ENCODE peak calls at places on chromosomes 13 and 19, in eight cellular contexts. One of them, this sample, is unnamed.

GRCh38 chr13:31945202-31945978 is 86.2 kb upstream of the FRY start:
- DNase-seq in amygdala: no peak
- DNase-seq in hippocampal formation: no peak
- DNase-seq in stimulated activated CD4-positive, alpha-beta T cell treated with anti-CD3 and anti-CD28 coated beads, Interleukin-4, amount 100 ng/mL, for 48 hours: no peak
- DNase-seq in HT-29: peak
- DNase-seq in activated naive CD4-positive, alpha-beta T cell treated with Interleukin-2 at 50 U/mL for 16 hours: no peak
- DNase-seq in HFF-Myc: peak
- DNase-seq in GM10248: no peak
- DNase-seq in this sample: no peak

GRCh38 chr19:1847684-1848398 is 442 bp downstream of the REXO1 start:
- DNase-seq in hippocampal formation: no peak
- DNase-seq in GM10248: no peak
- DNase-seq in HFF-Myc: no peak
- DNase-seq in stimulated activated CD4-positive, alpha-beta T cell treated with anti-CD3 and anti-CD28 coated beads, Interleukin-4, amount 100 ng/mL, for 48 hours: no peak
- DNase-seq in activated naive CD4-positive, alpha-beta T cell treated with Interleukin-2 at 50 U/mL for 16 hours: peak
- DNase-seq in HT-29: peak
- DNase-seq in amygdala: no peak
- DNase-seq in this sample: no peak

GRCh38 chr13:23469901-23470525 is 36.5 kb upstream of the SACS start:
- DNase-seq in stimulated activated CD4-positive, alpha-beta T cell treated with anti-CD3 and anti-CD28 coated beads, Interleukin-4, amount 100 ng/mL, for 48 hours: no peak
- DNase-seq in GM10248: no peak
- DNase-seq in activated naive CD4-positive, alpha-beta T cell treated with Interleukin-2 at 50 U/mL for 16 hours: no peak
- DNase-seq in amygdala: no peak
- DNase-seq in hippocampal formation: no peak
- DNase-seq in HFF-Myc: peak
- DNase-seq in HT-29: no peak
- DNase-seq in this sample: no peak

GRCh38 chr19:17114414-17114831 is 38.8 kb downstream of the MYO9B start:
- DNase-seq in hippocampal formation: no peak
- DNase-seq in GM10248: no peak
- DNase-seq in amygdala: no peak
- DNase-seq in stimulated activated CD4-positive, alpha-beta T cell treated with anti-CD3 and anti-CD28 coated beads, Interleukin-4, amount 100 ng/mL, for 48 hours: no peak
- DNase-seq in activated naive CD4-positive, alpha-beta T cell treated with Interleukin-2 at 50 U/mL for 16 hours: no peak
- DNase-seq in HT-29: no peak
- DNase-seq in HFF-Myc: no peak
- DNase-seq in this sample: no peak

GRCh38 chr13:50627111-50627510 is 216.4 kb downstream of the DLEU7 start:
- DNase-seq in HFF-Myc: no peak
- DNase-seq in GM10248: no peak
- DNase-seq in stimulated activated CD4-positive, alpha-beta T cell treated with anti-CD3 and anti-CD28 coated beads, Interleukin-4, amount 100 ng/mL, for 48 hours: no peak
- DNase-seq in activated naive CD4-positive, alpha-beta T cell treated with Interleukin-2 at 50 U/mL for 16 hours: no peak
- DNase-seq in HT-29: no peak
- DNase-seq in amygdala: no peak
- DNase-seq in hippocampal formation: no peak
- DNase-seq in this sample: no peak

GRCh38 chr13:27024781-27025492 is 146.7 kb downstream of the USP12 start:
- DNase-seq in stimulated activated CD4-positive, alpha-beta T cell treated with anti-CD3 and anti-CD28 coated beads, Interleukin-4, amount 100 ng/mL, for 48 hours: no peak
- DNase-seq in activated naive CD4-positive, alpha-beta T cell treated with Interleukin-2 at 50 U/mL for 16 hours: no peak
- DNase-seq in amygdala: no peak
- DNase-seq in GM10248: no peak
- DNase-seq in HFF-Myc: no peak
- DNase-seq in hippocampal formation: no peak
- DNase-seq in HT-29: no peak
- DNase-seq in this sample: no peak

GRCh38 chr13:23902975-23903905 is 5.9 kb upstream of the C1QTNF9B start:
- DNase-seq in stimulated activated CD4-positive, alpha-beta T cell treated with anti-CD3 and anti-CD28 coated beads, Interleukin-4, amount 100 ng/mL, for 48 hours: no peak
- DNase-seq in HT-29: no peak
- DNase-seq in GM10248: no peak
- DNase-seq in hippocampal formation: no peak
- DNase-seq in activated naive CD4-positive, alpha-beta T cell treated with Interleukin-2 at 50 U/mL for 16 hours: no peak
- DNase-seq in amygdala: no peak
- DNase-seq in HFF-Myc: no peak
- DNase-seq in this sample: peak

GRCh38 chr13:23654111-23655110 is 84.2 kb downstream of the TNFRSF19 start:
- DNase-seq in hippocampal formation: no peak
- DNase-seq in HT-29: no peak
- DNase-seq in stimulated activated CD4-positive, alpha-beta T cell treated with anti-CD3 and anti-CD28 coated beads, Interleukin-4, amount 100 ng/mL, for 48 hours: no peak
- DNase-seq in GM10248: no peak
- DNase-seq in activated naive CD4-positive, alpha-beta T cell treated with Interleukin-2 at 50 U/mL for 16 hours: no peak
- DNase-seq in amygdala: no peak
- DNase-seq in HFF-Myc: no peak
- DNase-seq in this sample: no peak

GRCh38 chr19:10086904-10087256 is 763 bp downstream of the SHFL start:
- DNase-seq in HFF-Myc: no peak
- DNase-seq in activated naive CD4-positive, alpha-beta T cell treated with Interleukin-2 at 50 U/mL for 16 hours: peak
- DNase-seq in amygdala: no peak
- DNase-seq in hippocampal formation: no peak
- DNase-seq in stimulated activated CD4-positive, alpha-beta T cell treated with anti-CD3 and anti-CD28 coated beads, Interleukin-4, amount 100 ng/mL, for 48 hours: no peak
- DNase-seq in HT-29: no peak
- DNase-seq in GM10248: no peak
- DNase-seq in this sample: peak

GRCh38 chr13:48728226-48728625 is 74.5 kb downstream of the CYSLTR2 start:
- DNase-seq in HT-29: no peak
- DNase-seq in GM10248: no peak
- DNase-seq in activated naive CD4-positive, alpha-beta T cell treated with Interleukin-2 at 50 U/mL for 16 hours: no peak
- DNase-seq in stimulated activated CD4-positive, alpha-beta T cell treated with anti-CD3 and anti-CD28 coated beads, Interleukin-4, amount 100 ng/mL, for 48 hours: no peak
- DNase-seq in hippocampal formation: no peak
- DNase-seq in HFF-Myc: no peak
- DNase-seq in amygdala: no peak
- DNase-seq in this sample: no peak

GRCh38 chr19:48975947-48976847 is 11.1 kb downstream of the FTL start:
- DNase-seq in HFF-Myc: no peak
- DNase-seq in hippocampal formation: no peak
- DNase-seq in GM10248: no peak
- DNase-seq in amygdala: no peak
- DNase-seq in activated naive CD4-positive, alpha-beta T cell treated with Interleukin-2 at 50 U/mL for 16 hours: peak
- DNase-seq in stimulated activated CD4-positive, alpha-beta T cell treated with anti-CD3 and anti-CD28 coated beads, Interleukin-4, amount 100 ng/mL, for 48 hours: no peak
- DNase-seq in HT-29: peak
- DNase-seq in this sample: peak

GRCh38 chr19:10471909-10472308 is 31.2 kb downstream of the KEAP1 start:
- DNase-seq in HT-29: peak
- DNase-seq in amygdala: no peak
- DNase-seq in GM10248: no peak
- DNase-seq in activated naive CD4-positive, alpha-beta T cell treated with Interleukin-2 at 50 U/mL for 16 hours: no peak
- DNase-seq in hippocampal formation: no peak
- DNase-seq in stimulated activated CD4-positive, alpha-beta T cell treated with anti-CD3 and anti-CD28 coated beads, Interleukin-4, amount 100 ng/mL, for 48 hours: no peak
- DNase-seq in HFF-Myc: no peak
- DNase-seq in this sample: no peak

GRCh38 chr13:107681611-107682010 is 533.7 kb downstream of the LIG4 start:
- DNase-seq in activated naive CD4-positive, alpha-beta T cell treated with Interleukin-2 at 50 U/mL for 16 hours: no peak
- DNase-seq in GM10248: no peak
- DNase-seq in HFF-Myc: no peak
- DNase-seq in stimulated activated CD4-positive, alpha-beta T cell treated with anti-CD3 and anti-CD28 coated beads, Interleukin-4, amount 100 ng/mL, for 48 hours: no peak
- DNase-seq in HT-29: no peak
- DNase-seq in hippocampal formation: no peak
- DNase-seq in amygdala: no peak
- DNase-seq in this sample: no peak

GRCh38 chr19:18414504-18415176 is 4.6 kb upstream of the SSBP4 start:
- DNase-seq in HFF-Myc: no peak
- DNase-seq in stimulated activated CD4-positive, alpha-beta T cell treated with anti-CD3 and anti-CD28 coated beads, Interleukin-4, amount 100 ng/mL, for 48 hours: no peak
- DNase-seq in GM10248: no peak
- DNase-seq in amygdala: no peak
- DNase-seq in HT-29: peak
- DNase-seq in hippocampal formation: no peak
- DNase-seq in activated naive CD4-positive, alpha-beta T cell treated with Interleukin-2 at 50 U/mL for 16 hours: no peak
- DNase-seq in this sample: peak

GRCh38 chr19:44614313-44614712 is 950 bp downstream of the IGSF23 start:
- DNase-seq in HT-29: no peak
- DNase-seq in activated naive CD4-positive, alpha-beta T cell treated with Interleukin-2 at 50 U/mL for 16 hours: no peak
- DNase-seq in GM10248: no peak
- DNase-seq in amygdala: no peak
- DNase-seq in hippocampal formation: no peak
- DNase-seq in stimulated activated CD4-positive, alpha-beta T cell treated with anti-CD3 and anti-CD28 coated beads, Interleukin-4, amount 100 ng/mL, for 48 hours: no peak
- DNase-seq in HFF-Myc: no peak
- DNase-seq in this sample: no peak

GRCh38 chr13:80009760-80010159 is 331.2 kb downstream of the SPRY2 start:
- DNase-seq in HT-29: no peak
- DNase-seq in GM10248: no peak
- DNase-seq in hippocampal formation: no peak
- DNase-seq in HFF-Myc: no peak
- DNase-seq in stimulated activated CD4-positive, alpha-beta T cell treated with anti-CD3 and anti-CD28 coated beads, Interleukin-4, amount 100 ng/mL, for 48 hours: no peak
- DNase-seq in amygdala: no peak
- DNase-seq in activated naive CD4-positive, alpha-beta T cell treated with Interleukin-2 at 50 U/mL for 16 hours: no peak
- DNase-seq in this sample: no peak

GRCh38 chr13:113460599-113460998 is 7.3 kb upstream of the ADPRHL1 start:
- DNase-seq in amygdala: no peak
- DNase-seq in HT-29: no peak
- DNase-seq in hippocampal formation: no peak
- DNase-seq in activated naive CD4-positive, alpha-beta T cell treated with Interleukin-2 at 50 U/mL for 16 hours: no peak
- DNase-seq in HFF-Myc: no peak
- DNase-seq in stimulated activated CD4-positive, alpha-beta T cell treated with anti-CD3 and anti-CD28 coated beads, Interleukin-4, amount 100 ng/mL, for 48 hours: no peak
- DNase-seq in GM10248: no peak
- DNase-seq in this sample: no peak

GRCh38 chr13:76663941-76664340 is 222.3 kb downstream of the KCTD12 start:
- DNase-seq in hippocampal formation: no peak
- DNase-seq in amygdala: no peak
- DNase-seq in HT-29: no peak
- DNase-seq in GM10248: no peak
- DNase-seq in HFF-Myc: no peak
- DNase-seq in stimulated activated CD4-positive, alpha-beta T cell treated with anti-CD3 and anti-CD28 coated beads, Interleukin-4, amount 100 ng/mL, for 48 hours: no peak
- DNase-seq in activated naive CD4-positive, alpha-beta T cell treated with Interleukin-2 at 50 U/mL for 16 hours: no peak
- DNase-seq in this sample: no peak

GRCh38 chr19:19110410-19111137 is 27.7 kb downstream of the TMEM161A start:
- DNase-seq in HT-29: no peak
- DNase-seq in HFF-Myc: no peak
- DNase-seq in amygdala: no peak
- DNase-seq in stimulated activated CD4-positive, alpha-beta T cell treated with anti-CD3 and anti-CD28 coated beads, Interleukin-4, amount 100 ng/mL, for 48 hours: no peak
- DNase-seq in hippocampal formation: no peak
- DNase-seq in GM10248: peak
- DNase-seq in activated naive CD4-positive, alpha-beta T cell treated with Interleukin-2 at 50 U/mL for 16 hours: peak
- DNase-seq in this sample: peak

GRCh38 chr13:28830580-28830979 is 10.4 kb downstream of the MTUS2 start:
- DNase-seq in GM10248: no peak
- DNase-seq in stimulated activated CD4-positive, alpha-beta T cell treated with anti-CD3 and anti-CD28 coated beads, Interleukin-4, amount 100 ng/mL, for 48 hours: no peak
- DNase-seq in HT-29: no peak
- DNase-seq in HFF-Myc: no peak
- DNase-seq in hippocampal formation: no peak
- DNase-seq in activated naive CD4-positive, alpha-beta T cell treated with Interleukin-2 at 50 U/mL for 16 hours: no peak
- DNase-seq in amygdala: no peak
- DNase-seq in this sample: no peak

GRCh38 chr19:3471954-3472655 is 8.2 kb downstream of the SMIM24 start:
- DNase-seq in amygdala: no peak
- DNase-seq in GM10248: peak
- DNase-seq in hippocampal formation: no peak
- DNase-seq in HT-29: no peak
- DNase-seq in HFF-Myc: no peak
- DNase-seq in activated naive CD4-positive, alpha-beta T cell treated with Interleukin-2 at 50 U/mL for 16 hours: peak
- DNase-seq in stimulated activated CD4-positive, alpha-beta T cell treated with anti-CD3 and anti-CD28 coated beads, Interleukin-4, amount 100 ng/mL, for 48 hours: no peak
- DNase-seq in this sample: peak

GRCh38 chr19:6064703-6065073 is 45.6 kb downstream of the RFX2 start:
- DNase-seq in activated naive CD4-positive, alpha-beta T cell treated with Interleukin-2 at 50 U/mL for 16 hours: no peak
- DNase-seq in stimulated activated CD4-positive, alpha-beta T cell treated with anti-CD3 and anti-CD28 coated beads, Interleukin-4, amount 100 ng/mL, for 48 hours: no peak
- DNase-seq in amygdala: no peak
- DNase-seq in HT-29: no peak
- DNase-seq in HFF-Myc: no peak
- DNase-seq in hippocampal formation: no peak
- DNase-seq in GM10248: no peak
- DNase-seq in this sample: no peak

GRCh38 chr19:1651548-1652394 is 644 bp downstream of the TCF3 start:
- DNase-seq in amygdala: no peak
- DNase-seq in stimulated activated CD4-positive, alpha-beta T cell treated with anti-CD3 and anti-CD28 coated beads, Interleukin-4, amount 100 ng/mL, for 48 hours: peak
- DNase-seq in GM10248: no peak
- DNase-seq in HFF-Myc: no peak
- DNase-seq in activated naive CD4-positive, alpha-beta T cell treated with Interleukin-2 at 50 U/mL for 16 hours: peak
- DNase-seq in HT-29: peak
- DNase-seq in hippocampal formation: no peak
- DNase-seq in this sample: no peak

GRCh38 chr19:11381535-11382369 is 2.4 kb downstream of the EPOR start:
- DNase-seq in HFF-Myc: peak
- DNase-seq in activated naive CD4-positive, alpha-beta T cell treated with Interleukin-2 at 50 U/mL for 16 hours: peak
- DNase-seq in GM10248: peak
- DNase-seq in stimulated activated CD4-positive, alpha-beta T cell treated with anti-CD3 and anti-CD28 coated beads, Interleukin-4, amount 100 ng/mL, for 48 hours: peak
- DNase-seq in hippocampal formation: no peak
- DNase-seq in amygdala: no peak
- DNase-seq in HT-29: peak
- DNase-seq in this sample: peak

GRCh38 chr19:45668342-45668871 is 386 bp downstream of the GIPR start:
- DNase-seq in hippocampal formation: no peak
- DNase-seq in stimulated activated CD4-positive, alpha-beta T cell treated with anti-CD3 and anti-CD28 coated beads, Interleukin-4, amount 100 ng/mL, for 48 hours: no peak
- DNase-seq in GM10248: peak
- DNase-seq in activated naive CD4-positive, alpha-beta T cell treated with Interleukin-2 at 50 U/mL for 16 hours: peak
- DNase-seq in HT-29: no peak
- DNase-seq in HFF-Myc: no peak
- DNase-seq in amygdala: no peak
- DNase-seq in this sample: no peak

GRCh38 chr19:17648786-17649185 is 39.4 kb downstream of the UNC13A start:
- DNase-seq in hippocampal formation: no peak
- DNase-seq in amygdala: no peak
- DNase-seq in stimulated activated CD4-positive, alpha-beta T cell treated with anti-CD3 and anti-CD28 coated beads, Interleukin-4, amount 100 ng/mL, for 48 hours: no peak
- DNase-seq in HFF-Myc: no peak
- DNase-seq in activated naive CD4-positive, alpha-beta T cell treated with Interleukin-2 at 50 U/mL for 16 hours: no peak
- DNase-seq in HT-29: no peak
- DNase-seq in GM10248: no peak
- DNase-seq in this sample: no peak

GRCh38 chr13:108325863-108326262 is 56.3 kb downstream of the TNFSF13B start:
- DNase-seq in activated naive CD4-positive, alpha-beta T cell treated with Interleukin-2 at 50 U/mL for 16 hours: no peak
- DNase-seq in HFF-Myc: no peak
- DNase-seq in amygdala: no peak
- DNase-seq in HT-29: no peak
- DNase-seq in hippocampal formation: no peak
- DNase-seq in stimulated activated CD4-positive, alpha-beta T cell treated with anti-CD3 and anti-CD28 coated beads, Interleukin-4, amount 100 ng/mL, for 48 hours: no peak
- DNase-seq in GM10248: no peak
- DNase-seq in this sample: no peak

GRCh38 chr13:44359983-44360375 is 13.6 kb upstream of the SERP2 start:
- DNase-seq in HFF-Myc: no peak
- DNase-seq in HT-29: no peak
- DNase-seq in hippocampal formation: no peak
- DNase-seq in stimulated activated CD4-positive, alpha-beta T cell treated with anti-CD3 and anti-CD28 coated beads, Interleukin-4, amount 100 ng/mL, for 48 hours: no peak
- DNase-seq in amygdala: no peak
- DNase-seq in activated naive CD4-positive, alpha-beta T cell treated with Interleukin-2 at 50 U/mL for 16 hours: no peak
- DNase-seq in GM10248: no peak
- DNase-seq in this sample: no peak

GRCh38 chr13:44854264-44855060 is 134.8 kb downstream of the NUFIP1 start:
- DNase-seq in activated naive CD4-positive, alpha-beta T cell treated with Interleukin-2 at 50 U/mL for 16 hours: no peak
- DNase-seq in stimulated activated CD4-positive, alpha-beta T cell treated with anti-CD3 and anti-CD28 coated beads, Interleukin-4, amount 100 ng/mL, for 48 hours: no peak
- DNase-seq in HFF-Myc: no peak
- DNase-seq in hippocampal formation: no peak
- DNase-seq in HT-29: peak
- DNase-seq in amygdala: no peak
- DNase-seq in GM10248: no peak
- DNase-seq in this sample: no peak

GRCh38 chr19:17529239-17530158 is 18.1 kb downstream of the PGLS start:
- DNase-seq in activated naive CD4-positive, alpha-beta T cell treated with Interleukin-2 at 50 U/mL for 16 hours: no peak
- DNase-seq in hippocampal formation: no peak
- DNase-seq in HT-29: no peak
- DNase-seq in stimulated activated CD4-positive, alpha-beta T cell treated with anti-CD3 and anti-CD28 coated beads, Interleukin-4, amount 100 ng/mL, for 48 hours: no peak
- DNase-seq in amygdala: no peak
- DNase-seq in HFF-Myc: no peak
- DNase-seq in GM10248: no peak
- DNase-seq in this sample: no peak

GRCh38 chr13:113577881-113578435 is 6.6 kb upstream of the TFDP1 start:
- DNase-seq in HT-29: no peak
- DNase-seq in hippocampal formation: no peak
- DNase-seq in activated naive CD4-positive, alpha-beta T cell treated with Interleukin-2 at 50 U/mL for 16 hours: no peak
- DNase-seq in stimulated activated CD4-positive, alpha-beta T cell treated with anti-CD3 and anti-CD28 coated beads, Interleukin-4, amount 100 ng/mL, for 48 hours: no peak
- DNase-seq in amygdala: no peak
- DNase-seq in GM10248: no peak
- DNase-seq in HFF-Myc: no peak
- DNase-seq in this sample: no peak

GRCh38 chr13:90416519-90416918 is 931.0 kb upstream of the MIR17HG start:
- DNase-seq in HT-29: no peak
- DNase-seq in amygdala: no peak
- DNase-seq in HFF-Myc: peak
- DNase-seq in stimulated activated CD4-positive, alpha-beta T cell treated with anti-CD3 and anti-CD28 coated beads, Interleukin-4, amount 100 ng/mL, for 48 hours: no peak
- DNase-seq in hippocampal formation: no peak
- DNase-seq in activated naive CD4-positive, alpha-beta T cell treated with Interleukin-2 at 50 U/mL for 16 hours: no peak
- DNase-seq in GM10248: no peak
- DNase-seq in this sample: no peak

GRCh38 chr19:51607920-51608562 is 22.2 kb downstream of the SIGLEC5 start:
- DNase-seq in HT-29: peak
- DNase-seq in GM10248: peak
- DNase-seq in stimulated activated CD4-positive, alpha-beta T cell treated with anti-CD3 and anti-CD28 coated beads, Interleukin-4, amount 100 ng/mL, for 48 hours: peak
- DNase-seq in hippocampal formation: peak
- DNase-seq in activated naive CD4-positive, alpha-beta T cell treated with Interleukin-2 at 50 U/mL for 16 hours: peak
- DNase-seq in amygdala: peak
- DNase-seq in HFF-Myc: peak
- DNase-seq in this sample: peak

GRCh38 chr19:23539499-23539898 is 144.2 kb upstream of the ZNF91 start:
- DNase-seq in stimulated activated CD4-positive, alpha-beta T cell treated with anti-CD3 and anti-CD28 coated beads, Interleukin-4, amount 100 ng/mL, for 48 hours: no peak
- DNase-seq in hippocampal formation: no peak
- DNase-seq in amygdala: no peak
- DNase-seq in HT-29: no peak
- DNase-seq in activated naive CD4-positive, alpha-beta T cell treated with Interleukin-2 at 50 U/mL for 16 hours: no peak
- DNase-seq in HFF-Myc: no peak
- DNase-seq in GM10248: no peak
- DNase-seq in this sample: no peak

This sample was measured in GM13976.